ENCODE peak calls at places on chromosomes 4 and X, in five cellular contexts. H is IMR-90, O is mesendoderm, J is neuronal stem cell, Z is H9. G is an unnamed sample.

GRCh38 chr4:182216005-182216404 is 27.2 kb upstream of the TENM3 start:
- DNase-seq in H (no peak), Z (no peak), O (no peak), J (no peak), G (no peak)

GRCh38 chr4:64617813-64618212 is 208.6 kb upstream of the TECRL start:
- DNase-seq in J (no peak), O (peak), Z (no peak), H (no peak), G (no peak)

GRCh38 chr4:80054375-80054774 is 18.7 kb downstream of the ANTXR2 start:
- DNase-seq in J (no peak), H (no peak), O (no peak), Z (no peak), G (no peak)

GRCh38 chr4:36064147-36064546 is 180.2 kb downstream of the ARAP2 start:
- DNase-seq in H (no peak), O (peak), Z (no peak), J (no peak), G (no peak)

GRCh38 chr4:153530996-153531375 is 64.8 kb downstream of the TMEM131L start:
- DNase-seq in H (no peak), O (no peak), Z (no peak), J (no peak), G (no peak)

GRCh38 chrX:114583646-114584433 is at the start of gene HTR2C:
- DNase-seq in H (no peak), O (peak), J (no peak), Z (peak), G (no peak)

GRCh38 chrX:50697691-50698090 is 116.3 kb downstream of the SHROOM4 start:
- DNase-seq in H (peak), Z (no peak), J (no peak), O (peak), G (peak)

GRCh38 chr4:128565565-128566186 is 243.8 kb upstream of the JADE1 start:
- DNase-seq in O (peak), J (peak), H (no peak), Z (peak), G (peak)

GRCh38 chr4:2688697-2689096 is 67.4 kb downstream of the TNIP2 start:
- DNase-seq in Z (no peak), H (no peak), O (no peak), J (no peak), G (no peak)

GRCh38 chr4:162685401-162685800 is 481.3 kb downstream of the NAF1 start:
- DNase-seq in H (no peak), O (no peak), J (no peak), Z (no peak), G (no peak)

GRCh38 chrX:153766098-153766817 is 2.2 kb downstream of the PLXNB3 start:
- DNase-seq in O (peak), J (no peak), Z (peak), H (peak), G (peak)

GRCh38 chrX:100477468-100477867 is 67.4 kb upstream of the PCDH19 start:
- DNase-seq in Z (no peak), J (no peak), H (no peak), O (no peak), G (no peak)

GRCh38 chrX:150036181-150036580 is 97.9 kb upstream of the EOLA2 start:
- DNase-seq in H (peak), O (no peak), Z (no peak), J (no peak), G (peak)

GRCh38 chr4:168019019-168019651 is 73.2 kb upstream of the ANXA10 start:
- DNase-seq in H (peak), J (no peak), Z (no peak), O (no peak), G (no peak)

GRCh38 chr4:88054229-88054628 is 46.8 kb downstream of the PKD2 start:
- DNase-seq in H (no peak), O (no peak), J (no peak), Z (no peak), G (no peak)

GRCh38 chr4:98903963-98904362 is 25.0 kb downstream of the EIF4E start:
- DNase-seq in Z (no peak), O (no peak), J (no peak), H (no peak), G (no peak)

GRCh38 chrX:154308108-154308946 is 12.7 kb downstream of the TKTL1 start:
- DNase-seq in Z (peak), O (peak), H (peak), J (peak), G (peak)

DNA sequence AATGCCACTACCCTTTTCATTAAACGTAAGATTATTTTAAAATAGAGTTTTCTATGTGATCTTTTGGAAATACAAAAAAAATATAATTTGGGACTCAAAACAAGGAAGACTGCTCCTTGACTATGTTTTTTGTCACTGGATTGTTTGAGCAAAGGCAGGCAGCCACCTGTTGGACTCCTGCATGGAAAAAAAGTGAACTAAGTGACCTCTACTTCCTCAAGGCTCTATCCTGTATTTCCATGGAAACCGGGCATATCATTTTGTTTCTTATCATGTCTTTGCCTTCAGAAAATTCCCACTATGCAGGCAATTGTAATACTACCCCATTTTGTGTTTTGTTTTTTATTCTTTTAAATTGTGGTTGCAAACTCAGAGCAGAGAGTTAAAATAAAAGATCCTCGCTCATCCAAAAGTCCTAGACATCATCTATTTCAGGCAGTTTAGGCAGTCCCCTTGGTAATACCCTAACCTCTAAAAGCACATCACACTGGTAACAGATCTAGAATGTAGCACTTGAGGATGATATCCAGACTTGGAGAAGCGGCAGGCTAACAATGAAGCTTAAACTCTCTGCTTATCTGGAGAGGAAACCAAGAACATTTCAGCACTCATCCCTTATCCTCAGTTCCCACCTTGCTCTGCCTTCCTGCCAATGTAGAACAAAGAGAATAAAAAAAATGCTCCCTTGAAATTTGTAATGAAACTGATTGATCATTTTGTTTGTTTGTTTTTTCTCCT is 165.7 kb downstream of the BANK1 start:
- DNase-seq in O (peak), H (no peak), Z (no peak), J (no peak), G (no peak)
- H2BK15ac ChIP-seq in O (no peak), H (no peak), Z (no peak), J (no peak), G (no peak)

GRCh38 chrX:24464498-24464835 is 619 bp upstream of the PDK3 start:
- DNase-seq in H (no peak), O (no peak), Z (no peak), J (no peak), G (no peak)
- H2BK15ac ChIP-seq in H (no peak), O (no peak), Z (no peak), J (no peak), G (no peak)

GRCh38 chr4:4819213-4819606 is 40.3 kb upstream of the MSX1 start:
- DNase-seq in Z (no peak), J (no peak), O (no peak), H (no peak), G (no peak)
- H2BK15ac ChIP-seq in Z (no peak), J (no peak), O (no peak), H (no peak), G (no peak)

GRCh38 chr4:114311745-114312144 is 286.9 kb upstream of the UGT8 start:
- DNase-seq in Z (no peak), O (no peak), J (no peak), H (no peak), G (no peak)
- H2BK15ac ChIP-seq in Z (no peak), O (no peak), J (no peak), H (no peak), G (no peak)

DNA sequence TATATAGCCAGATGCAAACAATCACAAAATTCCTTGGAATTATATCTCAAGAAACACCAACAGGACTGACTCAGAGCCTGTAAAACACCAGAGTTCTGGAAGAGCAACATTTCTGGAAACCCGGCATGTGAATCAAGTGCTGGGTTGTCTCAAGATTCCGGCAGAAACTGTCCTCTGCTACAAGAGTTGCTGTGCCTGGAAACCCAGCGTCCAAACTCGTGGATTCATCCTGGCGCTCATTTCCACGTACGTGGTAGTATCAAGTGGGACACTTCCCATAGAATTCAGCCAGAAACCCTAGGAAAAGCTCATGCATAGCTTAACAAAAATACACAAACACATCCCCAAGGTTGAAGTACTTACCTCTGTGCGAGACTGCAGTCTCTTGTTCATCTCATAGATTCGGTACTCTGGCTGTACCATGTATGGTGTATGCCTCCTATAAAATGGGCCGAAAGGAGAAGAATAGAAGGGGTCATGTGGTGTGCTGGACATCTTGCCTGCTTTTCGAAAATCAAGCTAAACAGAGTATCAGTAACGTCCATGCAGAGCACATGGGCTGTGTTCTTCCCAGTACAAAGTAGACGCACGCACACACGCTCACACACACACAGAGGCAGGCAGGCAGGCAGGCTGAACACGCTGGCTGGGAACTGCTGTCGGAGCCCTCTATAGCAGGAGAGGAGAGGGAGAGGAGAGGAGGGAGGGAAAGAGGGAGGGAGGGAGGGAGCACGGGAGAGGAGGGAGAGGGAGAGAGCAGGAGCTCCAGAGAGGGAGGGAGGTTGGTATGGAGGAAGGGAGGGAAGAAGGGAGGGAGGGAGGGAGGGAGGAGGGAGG is at the start of gene LDB2:
- DNase-seq in J (peak), H (peak), Z (peak), O (peak), G (peak)
- H2BK15ac ChIP-seq in J (peak), H (peak), Z (no peak), O (peak), G (peak)

GRCh38 chr4:113292371-113293042 is 243.1 kb downstream of the ANK2 start:
- DNase-seq in Z (peak), J (peak), O (peak), H (peak), G (peak)

GRCh38 chr4:113293673-113294072 is 244.2 kb downstream of the ANK2 start:
- DNase-seq in Z (no peak), J (no peak), H (no peak), O (peak), G (no peak)

GRCh38 chr4:113294910-113295309 is 245.5 kb downstream of the ANK2 start:
- DNase-seq in Z (no peak), H (no peak), O (no peak), J (no peak), G (no peak)

GRCh38 chr4:113290666-113291065 is 241.2 kb downstream of the ANK2 start:
- DNase-seq in O (peak), J (no peak), H (no peak), Z (no peak), G (no peak)

GRCh38 chr4:113293043-113293560 is 243.6 kb downstream of the ANK2 start:
- DNase-seq in J (no peak), O (peak), Z (no peak), H (peak), G (peak)
- H2BK15ac ChIP-seq in J (no peak), O (no peak), Z (no peak), H (no peak), G (no peak)

DNA sequence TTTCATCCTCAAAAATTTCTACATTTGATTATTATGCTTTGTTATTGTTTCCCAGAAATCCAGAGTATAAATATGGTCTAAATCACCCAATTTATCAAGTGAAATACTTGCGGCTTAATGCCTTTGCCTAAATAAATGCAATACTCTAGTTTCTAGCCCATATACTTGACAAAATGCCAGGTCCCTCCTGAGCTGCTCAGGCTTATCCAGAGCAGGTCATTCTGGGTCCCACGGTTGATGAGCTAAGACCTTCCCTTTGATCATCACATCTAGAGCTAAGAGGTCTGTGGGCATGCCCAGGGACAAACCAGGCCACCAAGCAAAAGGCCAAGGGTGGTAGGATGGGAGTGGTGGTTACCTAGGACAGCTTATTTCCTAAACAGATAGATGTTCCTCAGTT is 180.1 kb downstream of the SMIM20 start:
- DNase-seq in O (no peak), H (peak), Z (no peak), J (no peak), G (no peak)
- H2BK15ac ChIP-seq in O (no peak), H (peak), Z (no peak), J (no peak), G (peak)

DNA sequence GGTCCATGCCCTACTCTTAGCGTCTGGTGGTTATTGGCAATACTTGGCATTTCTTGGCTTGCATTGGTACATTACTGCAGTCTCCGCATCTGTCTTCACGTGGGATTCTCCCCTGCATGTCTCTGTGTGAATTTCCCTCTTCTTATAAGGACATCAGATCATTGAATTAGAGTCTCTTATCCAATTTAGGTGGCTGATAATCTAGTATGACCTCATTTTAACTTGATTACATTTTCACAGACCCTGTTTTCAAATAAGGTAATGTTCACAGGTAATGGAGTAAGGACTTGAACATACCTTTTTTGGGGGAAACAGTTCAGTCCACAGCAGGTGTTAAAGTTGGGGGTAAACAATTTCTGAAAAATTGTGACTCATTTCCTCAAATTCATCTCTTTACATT is 16.6 kb downstream of the KIAA0232 start:
- DNase-seq in O (no peak), J (no peak), H (no peak), Z (no peak), G (no peak)
- H2BK15ac ChIP-seq in O (no peak), J (no peak), H (no peak), Z (no peak), G (no peak)

GRCh38 chr4:176791591-176792347 is 953 bp downstream of the VEGFC start:
- DNase-seq in J (peak), H (peak), O (peak), Z (peak), G (peak)

GRCh38 chr4:176790398-176790797 is 2.3 kb downstream of the VEGFC start:
- DNase-seq in J (no peak), H (no peak), Z (no peak), O (no peak), G (no peak)

GRCh38 chr4:176794151-176794550 is 1.4 kb upstream of the VEGFC start:
- DNase-seq in H (peak), J (no peak), O (no peak), Z (no peak), G (peak)

GRCh38 chr4:176793060-176793605 is 411 bp upstream of the VEGFC start:
- DNase-seq in H (no peak), Z (no peak), J (no peak), O (no peak), G (no peak)

DNA sequence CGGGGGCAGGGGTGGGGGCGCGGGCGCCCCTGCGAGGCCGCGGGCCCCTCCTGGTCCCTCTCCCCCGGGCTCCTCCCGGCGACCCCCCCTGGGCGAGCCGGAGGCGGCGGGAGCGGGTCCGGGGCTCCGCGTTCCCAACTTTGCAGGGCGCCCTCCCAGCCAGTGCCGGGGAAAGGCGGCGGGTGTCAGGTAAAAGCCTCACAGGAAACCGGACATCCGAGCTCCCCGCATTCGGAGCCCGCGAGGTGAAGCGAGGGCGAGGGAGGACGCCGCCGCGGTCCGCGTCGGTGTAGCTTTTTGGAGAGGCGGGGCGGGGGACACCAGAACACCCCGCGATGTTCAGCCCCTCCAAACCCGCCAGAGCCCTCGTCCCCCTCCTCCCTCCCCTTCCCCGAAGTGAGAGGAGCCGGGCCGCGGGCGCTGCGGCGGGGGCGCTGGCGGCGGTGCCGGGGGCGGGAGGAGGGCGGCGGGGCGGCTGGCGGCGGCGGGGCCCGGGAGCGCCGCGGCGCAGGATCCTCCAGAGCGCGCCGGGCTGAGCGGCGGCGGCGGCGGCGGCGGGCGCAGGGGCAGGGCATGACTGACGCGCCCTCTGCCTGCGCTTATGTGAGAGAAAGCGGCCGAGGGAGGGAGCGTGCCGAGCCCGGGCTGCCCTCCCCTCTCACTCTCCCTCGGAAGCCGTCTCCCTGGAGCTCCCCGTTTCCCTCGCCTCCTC is at the start of gene VEGFC:
- DNase-seq in H (peak), J (peak), Z (peak), O (peak), G (peak)
- H2BK15ac ChIP-seq in H (peak), J (peak), Z (no peak), O (no peak), G (peak)

GRCh38 chr4:8100696-8101095 is 57.9 kb downstream of the ABLIM2 start:
- DNase-seq in J (no peak), H (no peak), O (no peak), Z (no peak), G (no peak)

GRCh38 chr4:8099981-8100464 is 58.6 kb downstream of the ABLIM2 start:
- DNase-seq in J (no peak), O (no peak), H (no peak), Z (no peak), G (no peak)

GRCh38 chr4:8102831-8103230 is 55.8 kb downstream of the ABLIM2 start:
- DNase-seq in H (no peak), J (no peak), O (no peak), Z (no peak), G (no peak)

GRCh38 chr4:8101796-8102355 is 56.7 kb downstream of the ABLIM2 start:
- DNase-seq in O (no peak), Z (no peak), H (no peak), J (no peak), G (no peak)

GRCh38 chr4:8101213-8101781 is 57.3 kb downstream of the ABLIM2 start:
- DNase-seq in H (no peak), Z (no peak), O (no peak), J (no peak), G (no peak)
- H2BK15ac ChIP-seq in H (no peak), Z (no peak), O (no peak), J (no peak), G (no peak)